ENCODE peak calls at places on chromosomes 5 and 9, in five cellular contexts. E is iPS-NIHi11, A is activated B cell treated with CpG ODN at 0.5 μM for 24 hours, Y is MV-4-11, D is NCI-H1092 treated with DMSO at 0.1 percent for 48 hours. H is an unnamed sample.

GRCh38 chr5:146878471-146879172 is at the start of gene PPP2R2B:
- DNase-seq in E (peak), Y (peak), A (no peak), D (peak), H (peak)

GRCh38 chr5:75044406-75044805 is 8.0 kb downstream of the GCNT4 start:
- DNase-seq in D (no peak), A (no peak), Y (peak), E (no peak), H (no peak)

GRCh38 chr9:87678650-87679355 is 47.1 kb upstream of the CTSL start:
- DNase-seq in Y (peak), D (peak), E (peak), A (no peak), H (peak)

GRCh38 chr5:162657076-162657475 is 589.5 kb downstream of the GABRG2 start:
- DNase-seq in E (no peak), Y (no peak), D (no peak), A (no peak), H (no peak)

GRCh38 chr5:60492958-60493357 is 207.0 kb downstream of the DEPDC1B start:
- DNase-seq in A (no peak), D (no peak), Y (no peak), E (no peak), H (no peak)

GRCh38 chr5:3344671-3345070 is 251.0 kb upstream of the IRX1 start:
- DNase-seq in Y (no peak), A (no peak), D (no peak), E (no peak), H (no peak)

GRCh38 chr9:134490446-134490845 is 151.2 kb upstream of the COL5A1 start:
- DNase-seq in A (no peak), E (no peak), Y (no peak), D (no peak), H (no peak)

GRCh38 chr5:119355636-119356383 is at the start of gene TNFAIP8:
- DNase-seq in Y (peak), E (peak), A (peak), D (peak), H (peak)

GRCh38 chr5:122394313-122394712 is 82.3 kb downstream of the SNCAIP start:
- DNase-seq in Y (no peak), A (no peak), D (no peak), E (no peak), H (no peak)

GRCh38 chr9:109181284-109181683 is 14.2 kb upstream of the FRRS1L start:
- DNase-seq in A (no peak), D (no peak), E (no peak), Y (no peak), H (no peak)

GRCh38 chr5:131977212-131977604 is 31.7 kb upstream of the MEIKIN start:
- DNase-seq in Y (no peak), A (no peak), E (no peak), D (no peak), H (no peak)